ENCODE peak calls at places on chromosomes 5 and 9, in four cellular contexts. One of them, this sample, is unnamed.

GRCh38 chr9:16651445-16651964 is 219.0 kb downstream of the BNC2 start:
- DNase-seq in SK-N-SH: no peak
- DNase-seq in K562: no peak
- DNase-seq in HepG2: no peak
- DNase-seq in this sample: no peak

GRCh38 chr9:98922721-98923435 is 20.8 kb upstream of the COL15A1 start:
- DNase-seq in K562: no peak
- DNase-seq in SK-N-SH: no peak
- DNase-seq in HepG2: no peak
- DNase-seq in this sample: no peak

GRCh38 chr5:139650031-139650688 is 2.0 kb downstream of the CXXC5 start:
- DNase-seq in SK-N-SH: no peak
- DNase-seq in K562: peak
- DNase-seq in HepG2: no peak
- DNase-seq in this sample: peak

GRCh38 chr5:42268630-42269029 is 154.6 kb upstream of the GHR start:
- DNase-seq in SK-N-SH: no peak
- DNase-seq in HepG2: no peak
- DNase-seq in K562: no peak
- DNase-seq in this sample: no peak

GRCh38 chr5:73648490-73648889 is 22.5 kb downstream of the ARHGEF28 start:
- DNase-seq in SK-N-SH: no peak
- DNase-seq in HepG2: no peak
- DNase-seq in K562: no peak
- DNase-seq in this sample: no peak

GRCh38 chr9:109797509-109797908 is 17.5 kb downstream of the PALM2AKAP2 start:
- DNase-seq in SK-N-SH: no peak
- DNase-seq in HepG2: no peak
- DNase-seq in K562: no peak
- DNase-seq in this sample: no peak

GRCh38 chr5:90293931-90294330 is 115.6 kb downstream of the CETN3 start:
- DNase-seq in SK-N-SH: no peak
- DNase-seq in K562: no peak
- DNase-seq in HepG2: peak
- DNase-seq in this sample: no peak

GRCh38 chr5:119274024-119274766 is 81.6 kb upstream of the TNFAIP8 start:
- DNase-seq in K562: no peak
- DNase-seq in SK-N-SH: no peak
- DNase-seq in HepG2: peak
- DNase-seq in this sample: no peak

GRCh38 chr5:146995878-146996277 is 117.3 kb upstream of the PPP2R2B start:
- DNase-seq in K562: no peak
- DNase-seq in HepG2: no peak
- DNase-seq in SK-N-SH: no peak
- DNase-seq in this sample: no peak

GRCh38 chr9:16516887-16517286 is 353.6 kb downstream of the BNC2 start:
- DNase-seq in HepG2: no peak
- DNase-seq in SK-N-SH: no peak
- DNase-seq in K562: no peak
- DNase-seq in this sample: no peak

DNA sequence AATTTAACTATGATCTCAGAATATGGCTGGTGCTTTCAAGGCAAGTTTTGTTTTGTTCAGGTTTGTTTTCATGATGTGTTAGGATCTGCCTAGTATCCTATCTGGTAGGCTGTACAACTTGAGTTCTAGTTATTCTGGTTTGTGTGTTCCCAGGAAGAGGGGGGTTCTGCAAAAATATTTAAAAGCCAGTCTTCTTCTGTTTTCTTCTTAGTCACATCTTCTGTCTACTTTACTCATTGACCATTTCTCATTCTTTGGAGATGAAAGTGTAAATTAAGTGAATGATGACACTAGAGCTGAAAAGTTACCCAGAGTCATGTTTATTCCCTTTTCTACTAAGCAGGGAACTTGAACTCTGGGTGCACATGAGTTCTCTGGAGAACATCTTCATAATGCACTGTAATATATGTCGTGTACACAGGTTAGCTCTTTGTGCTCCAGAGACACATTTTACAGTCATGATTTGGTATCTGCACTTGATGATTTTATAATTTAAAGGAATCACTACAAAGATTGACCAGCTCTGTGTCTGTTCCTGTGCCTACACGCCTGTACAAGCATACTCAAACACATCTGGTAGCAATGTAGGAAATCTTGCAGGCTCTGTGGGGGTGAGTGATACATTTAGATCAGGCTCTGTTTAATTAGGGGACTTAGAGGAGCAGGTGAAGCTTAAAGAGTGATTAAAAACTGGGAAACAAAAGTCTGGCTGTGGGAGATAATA is 5.0 kb downstream of the SMAD5 start:
- DNase-seq in HepG2: no peak
- DNase-seq in K562: no peak
- DNase-seq in SK-N-SH: no peak
- DNase-seq in this sample: no peak
- TF ChIP-seq FOXJ3 in HepG2: no peak
- TF ChIP-seq FOXJ3 in K562: no peak
- TF ChIP-seq FOXJ3 in SK-N-SH: no peak
- TF ChIP-seq FOXJ3 in this sample: no peak

GRCh38 chr9:123590499-123590898 is 234.5 kb downstream of the CRB2 start:
- DNase-seq in SK-N-SH: no peak
- DNase-seq in K562: no peak
- DNase-seq in HepG2: no peak
- DNase-seq in this sample: no peak
- TF ChIP-seq FOXJ3 in SK-N-SH: no peak
- TF ChIP-seq FOXJ3 in K562: no peak
- TF ChIP-seq FOXJ3 in HepG2: no peak
- TF ChIP-seq FOXJ3 in this sample: no peak

DNA sequence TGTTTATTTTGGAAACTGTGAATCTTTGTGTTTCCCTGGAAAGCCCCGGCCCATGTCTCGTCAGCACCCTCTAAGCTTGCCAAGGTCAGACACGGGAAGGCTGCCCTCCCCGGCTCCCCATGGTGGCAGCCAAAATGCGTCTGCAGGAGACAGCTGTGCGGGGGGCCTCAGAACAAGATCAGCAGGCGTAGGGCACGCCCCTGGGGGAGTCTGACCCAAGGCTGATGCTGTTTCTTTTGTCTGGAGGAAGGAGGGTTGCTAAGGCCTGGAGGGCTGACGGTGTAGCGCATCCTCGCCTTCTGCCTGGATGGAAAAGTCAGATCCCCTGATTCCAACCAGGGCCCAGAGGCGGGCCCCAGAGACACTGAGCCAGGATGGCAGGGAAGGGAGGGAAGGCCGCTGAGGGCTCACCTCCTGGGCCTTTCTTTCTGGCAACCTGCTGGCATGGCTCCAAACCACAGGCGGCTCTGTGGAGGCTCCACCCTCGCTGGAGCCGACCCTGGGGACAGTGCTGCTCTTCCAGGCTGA is 57.2 kb downstream of the OLFM1 start:
- DNase-seq in HepG2: no peak
- DNase-seq in K562: no peak
- DNase-seq in SK-N-SH: no peak
- DNase-seq in this sample: no peak
- TF ChIP-seq FOXJ3 in HepG2: no peak
- TF ChIP-seq FOXJ3 in K562: no peak
- TF ChIP-seq FOXJ3 in SK-N-SH: no peak
- TF ChIP-seq FOXJ3 in this sample: no peak

GRCh38 chr9:92647671-92648446 is 22.1 kb downstream of the IPPK start:
- DNase-seq in K562: no peak
- DNase-seq in SK-N-SH: no peak
- DNase-seq in HepG2: no peak
- DNase-seq in this sample: no peak
- TF ChIP-seq FOXJ3 in K562: no peak
- TF ChIP-seq FOXJ3 in SK-N-SH: no peak
- TF ChIP-seq FOXJ3 in HepG2: no peak
- TF ChIP-seq FOXJ3 in this sample: no peak

DNA sequence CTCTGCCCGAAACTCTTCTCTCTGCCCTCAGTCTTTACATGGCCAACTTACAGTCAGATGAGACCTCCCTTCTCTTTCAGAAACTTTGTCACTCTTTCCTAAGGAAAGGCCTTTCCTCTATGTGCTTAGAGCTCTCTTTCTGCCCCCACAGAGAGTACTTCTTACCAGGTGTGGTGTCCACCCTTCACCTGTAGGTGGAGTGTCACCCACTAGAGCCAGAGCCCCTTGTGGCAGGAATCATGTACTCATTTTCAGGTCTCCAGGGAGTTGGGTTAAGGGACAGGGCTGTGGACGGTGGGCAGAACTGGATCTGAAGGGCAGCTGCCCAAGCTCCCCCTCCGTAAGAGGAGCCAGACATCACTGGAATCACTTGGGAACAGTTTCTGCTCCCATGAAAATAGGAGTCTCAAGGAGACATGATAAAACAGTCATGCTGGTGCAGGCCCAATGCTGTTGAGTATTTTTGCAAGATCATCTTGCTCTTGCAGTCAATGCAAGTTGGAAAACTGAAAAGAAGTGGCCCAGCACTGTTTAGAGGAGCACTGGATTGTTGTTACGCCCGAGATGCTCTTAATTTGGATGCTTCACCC is 436.7 kb downstream of the ZSWIM6 start:
- DNase-seq in K562: peak
- DNase-seq in HepG2: peak
- DNase-seq in SK-N-SH: peak
- DNase-seq in this sample: peak
- TF ChIP-seq FOXJ3 in K562: no peak
- TF ChIP-seq FOXJ3 in HepG2: no peak
- TF ChIP-seq FOXJ3 in SK-N-SH: no peak
- TF ChIP-seq FOXJ3 in this sample: no peak

GRCh38 chr5:108818613-108819272 is 71.0 kb downstream of the FER start:
- DNase-seq in K562: peak
- DNase-seq in HepG2: no peak
- DNase-seq in SK-N-SH: no peak
- DNase-seq in this sample: no peak
- TF ChIP-seq FOXJ3 in K562: no peak
- TF ChIP-seq FOXJ3 in HepG2: no peak
- TF ChIP-seq FOXJ3 in SK-N-SH: no peak
- TF ChIP-seq FOXJ3 in this sample: no peak

GRCh38 chr9:33465596-33466564 is 7.8 kb downstream of the NOL6 start:
- DNase-seq in HepG2: no peak
- DNase-seq in K562: no peak
- DNase-seq in SK-N-SH: peak
- DNase-seq in this sample: no peak

GRCh38 chr9:33461474-33461873 is 12.2 kb downstream of the NOL6 start:
- DNase-seq in K562: no peak
- DNase-seq in SK-N-SH: no peak
- DNase-seq in HepG2: no peak
- DNase-seq in this sample: no peak

GRCh38 chr9:33465096-33465495 is 8.6 kb downstream of the NOL6 start:
- DNase-seq in SK-N-SH: peak
- DNase-seq in HepG2: no peak
- DNase-seq in K562: no peak
- DNase-seq in this sample: no peak

GRCh38 chr9:33463151-33463550 is 10.6 kb downstream of the NOL6 start:
- DNase-seq in HepG2: no peak
- DNase-seq in K562: no peak
- DNase-seq in SK-N-SH: no peak
- DNase-seq in this sample: no peak

DNA sequence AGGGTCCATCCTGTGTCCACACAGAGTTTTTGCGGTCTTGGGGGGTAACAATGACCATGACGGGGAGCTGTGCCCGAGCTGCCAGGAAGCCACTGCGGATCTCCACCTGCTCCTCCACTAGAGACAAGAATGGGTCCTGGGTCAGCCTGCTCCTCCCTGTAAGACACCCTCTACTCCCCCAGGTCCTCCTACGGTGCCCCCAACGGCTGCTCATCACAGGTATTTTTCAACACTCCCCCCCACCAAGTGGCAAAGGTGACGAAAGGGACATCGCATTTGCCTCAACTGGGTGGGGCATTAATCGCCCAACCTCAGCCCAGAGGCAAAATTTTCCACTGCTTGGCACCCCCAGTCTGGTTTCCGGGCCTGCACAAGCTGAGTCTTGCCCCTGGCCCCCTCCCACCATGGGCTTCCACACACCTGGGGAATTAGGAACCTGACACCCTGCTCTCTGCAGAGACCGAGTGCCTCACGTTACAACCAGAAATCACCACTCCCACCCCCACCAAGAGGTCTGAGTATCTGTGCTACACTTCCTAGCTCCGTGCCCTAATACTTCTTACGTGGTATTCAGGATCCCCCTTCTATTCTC is 9.6 kb downstream of the NOL6 start:
- DNase-seq in K562: no peak
- DNase-seq in HepG2: no peak
- DNase-seq in SK-N-SH: peak
- DNase-seq in this sample: no peak
- TF ChIP-seq FOXJ3 in K562: no peak
- TF ChIP-seq FOXJ3 in HepG2: no peak
- TF ChIP-seq FOXJ3 in SK-N-SH: no peak
- TF ChIP-seq FOXJ3 in this sample: no peak

DNA sequence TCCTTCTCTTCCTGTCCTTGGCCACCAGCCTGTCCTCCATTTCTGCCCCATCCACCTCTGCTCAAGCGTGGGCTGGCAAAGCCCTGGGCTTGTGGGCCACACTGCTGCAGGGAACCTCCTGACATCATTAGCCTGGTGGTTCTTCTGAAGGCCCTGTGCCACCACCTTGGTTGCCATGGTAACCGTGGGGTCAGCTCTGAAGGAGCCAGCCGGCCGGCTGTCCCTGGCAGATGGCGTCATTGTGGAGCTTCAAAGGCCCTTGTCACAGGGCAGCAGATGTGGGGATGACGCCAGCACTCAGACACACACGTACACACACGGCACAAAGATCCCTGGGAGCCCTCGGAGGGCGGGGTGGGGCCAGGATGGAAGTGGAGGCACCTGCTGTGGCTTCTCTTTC is 19.7 kb upstream of the RPL26L1 start:
- DNase-seq in HepG2: no peak
- DNase-seq in K562: no peak
- DNase-seq in SK-N-SH: no peak
- DNase-seq in this sample: no peak
- TF ChIP-seq FOXJ3 in HepG2: no peak
- TF ChIP-seq FOXJ3 in K562: no peak
- TF ChIP-seq FOXJ3 in SK-N-SH: no peak
- TF ChIP-seq FOXJ3 in this sample: no peak

GRCh38 chr9:22446950-22447606 is 454 bp downstream of the DMRTA1 start:
- DNase-seq in K562: no peak
- DNase-seq in SK-N-SH: peak
- DNase-seq in HepG2: no peak
- DNase-seq in this sample: peak
- TF ChIP-seq FOXJ3 in K562: no peak
- TF ChIP-seq FOXJ3 in SK-N-SH: no peak
- TF ChIP-seq FOXJ3 in HepG2: no peak
- TF ChIP-seq FOXJ3 in this sample: no peak

GRCh38 chr5:178249191-178249989 is 16.8 kb upstream of the PHYKPL start:
- DNase-seq in SK-N-SH: no peak
- DNase-seq in HepG2: no peak
- DNase-seq in K562: no peak
- DNase-seq in this sample: no peak
- TF ChIP-seq FOXJ3 in SK-N-SH: no peak
- TF ChIP-seq FOXJ3 in HepG2: no peak
- TF ChIP-seq FOXJ3 in K562: no peak
- TF ChIP-seq FOXJ3 in this sample: no peak

This sample was measured in WTC11.